ENCODE peak calls at places on chromosomes 7 and 10, in six cellular contexts. U is K562, E is IMR-90, A is Peyer's patch, Y is AG04450, C is pancreas. Q is an unnamed sample.
A peak's percentile ranks its signal among the peaks of the same experiment; 100 is the strongest.

GRCh38 chr10:133008736-133009135 is 66.4 kb upstream of the CFAP46 start:
- DNase-seq in U (no peak), E (no peak), A (no peak), Y (no peak), C (no peak), Q (no peak)

GRCh38 chr10:88848499-88848898 is 3.1 kb downstream of the ANKRD22 start:
- DNase-seq in U (no peak), E (peak; percentile 87), A (no peak), Y (no peak), C (no peak), Q (no peak)

GRCh38 chr7:131012477-131013031 is 278.5 kb upstream of the KLF14 start:
- DNase-seq in U (peak; percentile 58), E (no peak), A (no peak), Y (no peak), C (no peak), Q (no peak)

GRCh38 chr7:150663802-150664494 is 21.6 kb upstream of the GIMAP2 start:
- DNase-seq in U (no peak), E (no peak), A (peak; percentile 77), Y (no peak), C (no peak), Q (no peak)

GRCh38 chr7:151168022-151168786 is 710 bp upstream of the GBX1 start:
- DNase-seq in U (peak; percentile 94), E (no peak), A (peak; percentile 61), Y (no peak), C (no peak), Q (no peak)

GRCh38 chr10:25982107-25982506 is 48.1 kb downstream of the MYO3A start:
- DNase-seq in U (no peak), E (no peak), A (no peak), Y (no peak), C (no peak), Q (no peak)

GRCh38 chr7:156058248-156058647 is 246.0 kb upstream of the SHH start:
- DNase-seq in U (no peak), E (no peak), A (no peak), Y (no peak), C (no peak), Q (no peak)

GRCh38 chr10:983951-984705 is 4.1 kb upstream of the GTPBP4 start:
- DNase-seq in U (no peak), E (peak; percentile 85), A (peak; percentile 46), Y (no peak), C (no peak), Q (no peak)

GRCh38 chr7:97271619-97272018 is 154.1 kb downstream of the SDHAF3 start:
- DNase-seq in U (no peak), E (no peak), A (no peak), Y (no peak), C (no peak), Q (no peak)

GRCh38 chr7:116089293-116089692 is 58.7 kb upstream of the TFEC start:
- DNase-seq in U (no peak), E (no peak), A (no peak), Y (no peak), C (no peak), Q (no peak)

GRCh38 chr10:24826022-24826421 is 102.3 kb upstream of the ARHGAP21 start:
- DNase-seq in U (no peak), E (peak; percentile 78), A (no peak), Y (peak; percentile 46), C (no peak), Q (no peak)

GRCh38 chr7:50788393-50788792 is 5.7 kb upstream of the GRB10 start:
- DNase-seq in U (no peak), E (no peak), A (no peak), Y (no peak), C (no peak), Q (no peak)

GRCh38 chr10:118238573-118239240 is 103.4 kb downstream of the FAM204A start:
- DNase-seq in U (no peak), E (peak; percentile 8), A (no peak), Y (no peak), C (no peak), Q (no peak)

GRCh38 chr7:138170959-138171703 is 94.9 kb downstream of the AKR1D1 start:
- DNase-seq in U (no peak), E (no peak), A (no peak), Y (no peak), C (no peak), Q (no peak)

GRCh38 chr7:136585954-136586670 is 282.3 kb upstream of the CHRM2 start:
- DNase-seq in U (no peak), E (no peak), A (no peak), Y (no peak), C (no peak), Q (no peak)

GRCh38 chr10:77939561-77940001 is 13.0 kb upstream of the DLG5 start:
- DNase-seq in U (no peak), E (peak; percentile 76), A (peak; percentile 68), Y (peak; percentile 78), C (no peak), Q (no peak)

GRCh38 chr7:29304756-29305155 is 110.2 kb downstream of the CHN2 start:
- DNase-seq in U (no peak), E (no peak), A (no peak), Y (no peak), C (no peak), Q (no peak)

GRCh38 chr7:27586825-27587224 is 75.9 kb downstream of the HIBADH start:
- DNase-seq in U (no peak), E (no peak), A (peak; percentile 62), Y (no peak), C (no peak), Q (no peak)

GRCh38 chr10:43225787-43226153 is 41.1 kb downstream of the RASGEF1A start:
- DNase-seq in U (no peak), E (no peak), A (peak; percentile 21), Y (no peak), C (no peak), Q (peak; percentile 52)

GRCh38 chr10:112131361-112131760 is 52.2 kb downstream of the GPAM start:
- DNase-seq in U (no peak), E (no peak), A (no peak), Y (no peak), C (no peak), Q (no peak)

GRCh38 chr10:97711640-97712267 is 1.8 kb upstream of the MARVELD1 start:
- DNase-seq in U (no peak), E (no peak), A (no peak), Y (no peak), C (no peak), Q (no peak)

GRCh38 chr7:2094454-2095039 is 138.2 kb downstream of the MAD1L1 start:
- DNase-seq in U (no peak), E (no peak), A (no peak), Y (no peak), C (no peak), Q (no peak)

GRCh38 chr10:28788767-28789166 is 111.4 kb downstream of the BAMBI start:
- DNase-seq in U (no peak), E (no peak), A (no peak), Y (no peak), C (no peak), Q (no peak)

GRCh38 chr10:130456616-130457015 is 320.4 kb downstream of the GLRX3 start:
- DNase-seq in U (no peak), E (no peak), A (no peak), Y (no peak), C (no peak), Q (no peak)

GRCh38 chr7:156841497-156841896 is 51.5 kb downstream of the LMBR1 start:
- DNase-seq in U (no peak), E (no peak), A (no peak), Y (no peak), C (no peak), Q (no peak)

DNA sequence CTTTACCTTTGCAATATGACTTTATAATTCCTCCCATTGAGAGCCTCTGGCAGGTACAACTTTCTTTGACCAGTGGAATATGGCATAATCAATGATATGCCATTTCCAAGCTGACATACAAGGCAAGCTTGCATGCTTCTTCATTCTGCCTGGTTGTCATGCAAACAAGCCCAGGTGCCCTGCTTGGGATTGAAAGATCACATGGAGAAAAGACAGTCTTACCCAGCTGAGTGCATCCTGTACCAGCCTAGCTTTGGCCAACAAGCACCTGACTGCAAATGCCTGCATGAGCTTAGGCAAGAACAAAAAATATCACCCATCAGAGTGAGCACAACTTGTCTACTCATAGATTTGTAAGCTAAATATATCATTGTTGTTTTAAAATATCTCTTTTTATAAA is 82.9 kb upstream of the KCND2 start:
- DNase-seq in U (no peak), E (no peak), A (no peak), Y (no peak), C (no peak), Q (no peak)
- H3K27ac ChIP-seq in U (no peak overlapping the region), E (no peak overlapping the region), A (no peak overlapping the region), Y (no peak overlapping the region), C (no peak overlapping the region), Q (no peak overlapping the region)

GRCh38 chr10:114110174-114110972 is 63.6 kb downstream of the CCDC186 start:
- DNase-seq in U (no peak), E (no peak), A (no peak), Y (no peak), C (no peak), Q (no peak)
- TF ChIP-seq CTCF in U (peak; percentile 10), E (peak; percentile 34), A (no peak), Y (peak; percentile 23), C (peak; percentile 5), Q (no peak)

DNA sequence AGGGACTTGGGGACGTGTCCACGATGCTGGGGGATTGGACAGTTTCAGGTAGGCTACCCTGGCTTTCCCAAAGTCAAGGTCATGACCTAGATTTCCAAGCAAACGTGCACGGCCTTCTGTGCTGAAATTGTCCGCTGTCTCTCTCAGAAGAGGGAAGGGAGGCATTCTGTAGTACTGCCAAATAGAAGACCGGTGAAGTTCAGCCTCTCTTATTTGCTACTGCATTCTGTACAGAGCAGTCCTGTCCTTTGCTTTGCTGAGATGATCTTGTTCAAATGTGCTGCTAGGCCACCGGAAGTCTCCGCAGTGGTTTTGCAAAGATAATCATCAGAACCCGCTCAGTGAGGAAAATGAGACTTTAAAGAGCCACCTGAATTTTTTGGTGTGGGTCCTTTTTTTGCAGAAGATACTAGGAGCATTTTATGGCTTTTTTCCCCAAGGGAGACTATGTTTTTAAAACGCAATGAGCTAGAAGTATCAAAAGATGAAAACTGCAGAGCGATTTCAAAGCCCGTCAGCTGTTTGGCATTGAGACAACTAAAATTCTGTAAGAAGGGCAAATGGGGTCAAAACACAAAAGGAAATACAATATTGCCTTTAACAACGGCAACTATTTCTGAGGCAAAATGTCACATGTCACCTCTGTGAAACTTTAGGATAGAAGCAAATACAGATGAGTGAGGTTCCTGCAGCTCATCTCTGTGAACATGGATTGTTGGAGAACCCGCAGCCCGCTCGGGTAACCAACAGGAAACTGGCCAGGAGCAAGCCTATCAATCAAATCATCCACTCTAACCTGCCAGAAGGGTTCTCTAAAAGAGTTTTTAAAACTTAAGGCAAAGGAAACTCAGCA is 1.3 kb upstream of the NMT2 start:
- DNase-seq in U (no peak), E (no peak), A (peak; percentile 74), Y (no peak), C (no peak), Q (no peak)
- H3K4me3 ChIP-seq in U (no peak overlapping the region), E (no peak overlapping the region), A (no peak overlapping the region), Y (no peak overlapping the region), C (no peak overlapping the region), Q (no peak overlapping the region)

GRCh38 chr10:12750526-12751201 is 250.8 kb downstream of the CCDC3 start:
- DNase-seq in U (no peak), E (no peak), A (no peak), Y (no peak), C (no peak), Q (no peak)
- H3K27ac ChIP-seq in U (no peak overlapping the region), E (no peak overlapping the region), A (no peak overlapping the region), Y (no peak overlapping the region), C (no peak overlapping the region), Q (no peak overlapping the region)